ENCODE peak calls at places on chromosome 15, in eight cellular contexts. One of them, this sample, is unnamed. For H3K4me1, the result is how much of the 10 kb centered on the place peaks cover.

GRCh38 chr15:67142142-67143092 is 77.0 kb downstream of the SMAD3 start:
- DNase-seq in IMR-90: peak
- DNase-seq in upper lobe of right lung: no peak
- DNase-seq in psoas muscle: peak
- DNase-seq in tibial artery: peak
- DNase-seq in iPS DF 6.9: no peak
- DNase-seq in mesendoderm: no peak
- DNase-seq in ovary: no peak
- DNase-seq in this sample: no peak

GRCh38 chr15:97976129-97976528 is 15.6 kb downstream of the ARRDC4 start:
- DNase-seq in mesendoderm: no peak
- DNase-seq in psoas muscle: no peak
- DNase-seq in upper lobe of right lung: no peak
- DNase-seq in IMR-90: no peak
- DNase-seq in tibial artery: no peak
- DNase-seq in ovary: no peak
- DNase-seq in iPS DF 6.9: no peak
- DNase-seq in this sample: no peak

GRCh38 chr15:25710184-25710583 is 152.9 kb downstream of the ATP10A start:
- DNase-seq in ovary: no peak
- DNase-seq in iPS DF 6.9: no peak
- DNase-seq in tibial artery: peak
- DNase-seq in mesendoderm: peak
- DNase-seq in psoas muscle: peak
- DNase-seq in upper lobe of right lung: peak
- DNase-seq in IMR-90: no peak
- DNase-seq in this sample: peak

GRCh38 chr15:28983432-28984311 is 97.9 kb downstream of the APBA2 start:
- DNase-seq in tibial artery: no peak
- DNase-seq in psoas muscle: no peak
- DNase-seq in mesendoderm: peak
- DNase-seq in IMR-90: no peak
- DNase-seq in iPS DF 6.9: no peak
- DNase-seq in upper lobe of right lung: peak
- DNase-seq in ovary: no peak
- DNase-seq in this sample: no peak

GRCh38 chr15:41735033-41735432 is 39.3 kb upstream of the MAPKBP1 start:
- DNase-seq in ovary: no peak
- DNase-seq in psoas muscle: no peak
- DNase-seq in IMR-90: no peak
- DNase-seq in tibial artery: no peak
- DNase-seq in mesendoderm: no peak
- DNase-seq in iPS DF 6.9: no peak
- DNase-seq in upper lobe of right lung: no peak
- DNase-seq in this sample: no peak

GRCh38 chr15:47857384-47858168 is 140.3 kb downstream of the SEMA6D start:
- DNase-seq in tibial artery: no peak
- DNase-seq in psoas muscle: no peak
- DNase-seq in upper lobe of right lung: no peak
- DNase-seq in IMR-90: no peak
- DNase-seq in iPS DF 6.9: no peak
- DNase-seq in mesendoderm: no peak
- DNase-seq in ovary: no peak
- DNase-seq in this sample: no peak

GRCh38 chr15:91128028-91128427 is 28.0 kb downstream of the SV2B start:
- DNase-seq in psoas muscle: no peak
- DNase-seq in IMR-90: no peak
- DNase-seq in ovary: no peak
- DNase-seq in iPS DF 6.9: no peak
- DNase-seq in upper lobe of right lung: no peak
- DNase-seq in mesendoderm: peak
- DNase-seq in tibial artery: no peak
- DNase-seq in this sample: no peak

GRCh38 chr15:48806151-48806550 is 4.7 kb downstream of the CEP152 start:
- DNase-seq in psoas muscle: no peak
- DNase-seq in ovary: no peak
- DNase-seq in upper lobe of right lung: no peak
- DNase-seq in mesendoderm: peak
- DNase-seq in IMR-90: peak
- DNase-seq in tibial artery: no peak
- DNase-seq in iPS DF 6.9: no peak
- DNase-seq in this sample: no peak

GRCh38 chr15:100847194-100847593 is 32.4 kb upstream of the ALDH1A3 start:
- DNase-seq in IMR-90: no peak
- DNase-seq in psoas muscle: no peak
- DNase-seq in ovary: no peak
- DNase-seq in iPS DF 6.9: no peak
- DNase-seq in upper lobe of right lung: no peak
- DNase-seq in mesendoderm: no peak
- DNase-seq in tibial artery: no peak
- DNase-seq in this sample: no peak

GRCh38 chr15:61796056-61796455 is 264.2 kb downstream of the VPS13C start:
- DNase-seq in upper lobe of right lung: no peak
- DNase-seq in IMR-90: peak
- DNase-seq in tibial artery: no peak
- DNase-seq in iPS DF 6.9: no peak
- DNase-seq in mesendoderm: no peak
- DNase-seq in ovary: no peak
- DNase-seq in psoas muscle: no peak
- DNase-seq in this sample: no peak

GRCh38 chr15:78418239-78418638 is 19.8 kb upstream of the IREB2 start:
- DNase-seq in psoas muscle: no peak
- DNase-seq in tibial artery: no peak
- DNase-seq in iPS DF 6.9: no peak
- DNase-seq in IMR-90: peak
- DNase-seq in ovary: no peak
- DNase-seq in upper lobe of right lung: no peak
- DNase-seq in mesendoderm: no peak
- DNase-seq in this sample: peak

GRCh38 chr15:84631706-84632272 is 22.3 kb downstream of the WDR73 start:
- DNase-seq in IMR-90: peak
- DNase-seq in iPS DF 6.9: no peak
- DNase-seq in mesendoderm: no peak
- DNase-seq in tibial artery: no peak
- DNase-seq in upper lobe of right lung: no peak
- DNase-seq in ovary: no peak
- DNase-seq in psoas muscle: no peak
- DNase-seq in this sample: no peak

GRCh38 chr15:74270155-74270554 is 34.0 kb downstream of the CCDC33 start:
- DNase-seq in iPS DF 6.9: no peak
- DNase-seq in tibial artery: no peak
- DNase-seq in upper lobe of right lung: no peak
- DNase-seq in mesendoderm: no peak
- DNase-seq in psoas muscle: no peak
- DNase-seq in ovary: no peak
- DNase-seq in IMR-90: no peak
- DNase-seq in this sample: no peak

GRCh38 chr15:93497256-93497655 is 408.2 kb upstream of the RGMA start:
- DNase-seq in upper lobe of right lung: no peak
- DNase-seq in tibial artery: no peak
- DNase-seq in mesendoderm: no peak
- DNase-seq in psoas muscle: no peak
- DNase-seq in IMR-90: no peak
- DNase-seq in iPS DF 6.9: no peak
- DNase-seq in ovary: no peak
- DNase-seq in this sample: no peak

GRCh38 chr15:65084500-65085206 is 8.1 kb downstream of the KBTBD13 start:
- DNase-seq in psoas muscle: no peak
- DNase-seq in mesendoderm: no peak
- DNase-seq in ovary: no peak
- DNase-seq in tibial artery: peak
- DNase-seq in iPS DF 6.9: no peak
- DNase-seq in upper lobe of right lung: peak
- DNase-seq in IMR-90: no peak
- DNase-seq in this sample: peak

GRCh38 chr15:65081270-65081669 is 4.7 kb downstream of the KBTBD13 start:
- DNase-seq in ovary: no peak
- DNase-seq in upper lobe of right lung: no peak
- DNase-seq in mesendoderm: no peak
- DNase-seq in iPS DF 6.9: no peak
- DNase-seq in tibial artery: peak
- DNase-seq in IMR-90: no peak
- DNase-seq in psoas muscle: no peak
- DNase-seq in this sample: no peak

GRCh38 chr15:65081758-65082157 is 5.2 kb downstream of the KBTBD13 start:
- DNase-seq in psoas muscle: no peak
- DNase-seq in upper lobe of right lung: no peak
- DNase-seq in iPS DF 6.9: no peak
- DNase-seq in tibial artery: no peak
- DNase-seq in IMR-90: peak
- DNase-seq in ovary: no peak
- DNase-seq in mesendoderm: no peak
- DNase-seq in this sample: no peak

GRCh38 chr15:65083262-65083701 is 6.7 kb downstream of the KBTBD13 start:
- DNase-seq in IMR-90: peak
- DNase-seq in ovary: no peak
- DNase-seq in tibial artery: peak
- DNase-seq in upper lobe of right lung: peak
- DNase-seq in psoas muscle: no peak
- DNase-seq in mesendoderm: peak
- DNase-seq in iPS DF 6.9: no peak
- DNase-seq in this sample: no peak

GRCh38 chr15:65082303-65082958 is 5.9 kb downstream of the KBTBD13 start:
- DNase-seq in upper lobe of right lung: peak
- DNase-seq in IMR-90: no peak
- DNase-seq in tibial artery: peak
- DNase-seq in mesendoderm: peak
- DNase-seq in ovary: no peak
- DNase-seq in iPS DF 6.9: no peak
- DNase-seq in psoas muscle: no peak
- DNase-seq in this sample: no peak
- H3K4me1 ChIP-seq in upper lobe of right lung: half or more
- H3K4me1 ChIP-seq in IMR-90: under half
- H3K4me1 ChIP-seq in tibial artery: half or more
- H3K4me1 ChIP-seq in mesendoderm: under half
- H3K4me1 ChIP-seq in ovary: under half
- H3K4me1 ChIP-seq in iPS DF 6.9: under half
- H3K4me1 ChIP-seq in psoas muscle: half or more
- H3K4me1 ChIP-seq in this sample: under half

DNA sequence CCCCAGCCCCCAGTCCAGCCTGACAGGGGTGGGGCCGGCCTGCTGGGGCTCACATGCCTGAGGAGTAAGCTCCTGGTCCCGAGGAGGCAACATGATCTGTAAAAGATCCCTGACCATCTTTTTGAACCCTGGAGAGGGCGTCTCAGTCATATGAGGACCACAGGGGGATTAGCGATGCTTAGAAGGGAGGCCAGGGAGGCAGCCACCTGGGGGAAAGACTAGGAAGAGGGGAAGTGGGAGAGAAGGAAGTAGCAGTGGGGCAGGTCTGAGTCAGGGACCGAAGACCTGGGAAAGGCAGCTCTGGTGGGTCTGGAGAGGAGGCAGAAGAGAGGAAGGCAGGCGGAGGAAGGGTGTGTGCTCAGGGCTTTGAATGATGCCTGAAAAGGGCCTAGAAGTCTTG is 18.9 kb downstream of the PIF1 start:
- DNase-seq in upper lobe of right lung: no peak
- DNase-seq in iPS DF 6.9: no peak
- DNase-seq in tibial artery: no peak
- DNase-seq in psoas muscle: no peak
- DNase-seq in mesendoderm: peak
- DNase-seq in IMR-90: no peak
- DNase-seq in ovary: no peak
- DNase-seq in this sample: no peak
- H3K27ac ChIP-seq in upper lobe of right lung: no peak
- H3K27ac ChIP-seq in iPS DF 6.9: peak
- H3K27ac ChIP-seq in tibial artery: peak
- H3K27ac ChIP-seq in psoas muscle: no peak
- H3K27ac ChIP-seq in mesendoderm: peak
- H3K27ac ChIP-seq in IMR-90: no peak
- H3K27ac ChIP-seq in ovary: no peak
- H3K27ac ChIP-seq in this sample: no peak

DNA sequence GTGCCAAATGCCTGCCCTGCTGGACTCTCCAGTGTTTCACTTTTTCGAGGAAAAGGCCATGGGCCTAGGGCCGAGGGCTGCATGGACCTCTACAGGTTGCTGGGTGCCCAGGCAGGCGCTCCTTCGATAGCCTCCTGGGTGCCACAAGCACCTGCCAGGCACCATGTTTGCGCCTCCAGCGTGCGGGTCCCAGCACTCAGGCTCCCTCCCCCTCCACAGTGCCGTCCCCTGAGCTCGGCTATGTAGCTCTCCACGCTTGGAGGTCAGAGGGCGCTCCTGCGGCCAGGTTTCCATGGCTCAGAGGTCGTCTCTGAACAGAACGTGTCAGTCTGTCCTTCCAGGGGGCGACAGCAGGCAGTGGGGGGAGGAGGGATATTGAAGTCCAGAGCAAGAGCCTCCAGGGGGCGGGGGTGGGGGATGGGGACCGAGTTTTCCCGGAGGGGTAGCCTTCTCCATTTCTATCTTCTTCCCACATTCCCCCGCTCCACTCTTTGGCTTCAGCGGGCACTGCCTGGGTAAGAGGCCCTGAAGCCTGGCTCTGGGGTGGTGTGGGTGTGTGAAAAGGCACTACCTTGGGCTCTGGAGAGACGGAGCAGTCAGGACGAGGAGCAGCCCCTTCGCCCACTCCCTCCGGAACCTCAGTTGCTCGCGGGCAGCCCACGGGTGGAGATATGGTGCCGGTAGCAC is 3.6 kb downstream of the ONECUT1 start:
- DNase-seq in iPS DF 6.9: no peak
- DNase-seq in ovary: no peak
- DNase-seq in IMR-90: no peak
- DNase-seq in mesendoderm: peak
- DNase-seq in psoas muscle: no peak
- DNase-seq in upper lobe of right lung: no peak
- DNase-seq in tibial artery: no peak
- DNase-seq in this sample: no peak
- H3K4me1 ChIP-seq in iPS DF 6.9: under half
- H3K4me1 ChIP-seq in ovary: under half
- H3K4me1 ChIP-seq in IMR-90: under half
- H3K4me1 ChIP-seq in mesendoderm: under half
- H3K4me1 ChIP-seq in psoas muscle: under half
- H3K4me1 ChIP-seq in upper lobe of right lung: under half
- H3K4me1 ChIP-seq in tibial artery: half or more
- H3K4me1 ChIP-seq in this sample: under half

DNA sequence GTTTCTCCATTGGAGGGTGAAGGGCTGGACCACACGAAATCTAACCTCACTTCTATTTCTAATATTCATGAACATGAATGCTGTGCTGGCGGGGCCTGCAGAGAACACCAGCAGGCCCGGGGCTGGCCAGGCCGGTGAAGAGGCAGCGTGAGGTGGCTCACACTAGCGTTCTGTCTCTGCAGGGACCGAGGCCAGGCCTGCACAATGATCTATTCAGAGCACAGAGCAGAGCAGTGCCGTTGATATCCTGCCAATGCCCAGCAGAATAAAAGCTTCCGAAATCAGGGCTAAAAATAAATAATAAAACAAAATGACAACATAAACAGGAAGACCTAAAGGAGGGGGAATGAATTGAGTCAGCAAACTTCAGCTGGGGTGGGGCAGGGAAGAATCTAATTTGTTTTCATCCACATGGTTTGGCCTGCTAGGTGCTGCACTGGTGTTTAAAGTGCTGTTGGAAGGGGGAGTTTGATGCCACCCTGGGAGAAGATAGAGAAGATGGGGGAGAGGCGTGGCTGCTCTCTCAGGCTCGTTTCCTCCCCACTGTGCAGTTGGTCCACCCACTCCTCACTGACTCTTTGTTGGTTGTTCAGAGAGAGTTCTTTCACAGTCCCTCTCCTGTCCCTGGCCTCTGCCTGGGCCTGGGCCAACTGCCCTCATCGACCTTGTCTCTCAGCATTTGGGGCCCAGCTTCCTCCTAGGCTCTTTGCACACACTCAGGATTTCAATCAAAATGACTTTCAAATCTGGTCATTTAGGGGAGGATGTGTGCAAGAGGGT is 837.2 kb downstream of the AGBL1 start:
- DNase-seq in iPS DF 6.9: no peak
- DNase-seq in psoas muscle: no peak
- DNase-seq in IMR-90: no peak
- DNase-seq in tibial artery: no peak
- DNase-seq in mesendoderm: no peak
- DNase-seq in upper lobe of right lung: no peak
- DNase-seq in ovary: no peak
- DNase-seq in this sample: no peak
- H3K27ac ChIP-seq in iPS DF 6.9: no peak
- H3K27ac ChIP-seq in psoas muscle: no peak
- H3K27ac ChIP-seq in IMR-90: no peak
- H3K27ac ChIP-seq in tibial artery: no peak
- H3K27ac ChIP-seq in mesendoderm: no peak
- H3K27ac ChIP-seq in upper lobe of right lung: no peak
- H3K27ac ChIP-seq in ovary: no peak
- H3K27ac ChIP-seq in this sample: no peak